ENCODE peak calls at places on chromosomes 3 and 15, in six cellular contexts. F is GM12878, J is K562, D is HCT116, B is SK-N-SH, M is H1. C is an unnamed sample.
A peak's percentile ranks its signal among the peaks of the same experiment; 100 is the strongest.

GRCh38 chr15:99416191-99417188 is 149.3 kb upstream of the MEF2A start:
- DNase-seq in F (no peak), J (no peak), D (no peak), B (peak; percentile 4), M (no peak), C (no peak)

GRCh38 chr15:87661481-87661880 is 595.1 kb downstream of the NTRK3 start:
- DNase-seq in F (no peak), J (no peak), D (no peak), B (no peak), M (no peak), C (no peak)

GRCh38 chr15:48063411-48063985 is 57.3 kb upstream of the SLC24A5 start:
- DNase-seq in F (no peak), J (no peak), D (no peak), B (no peak), M (no peak), C (no peak)

GRCh38 chr3:66483006-66483928 is 17.6 kb downstream of the LRIG1 start:
- DNase-seq in F (no peak), J (no peak), D (no peak), B (peak; percentile 16), M (no peak), C (peak; percentile 59)

GRCh38 chr15:29270976-29271375 is 1.4 kb upstream of the NSMCE3 start:
- DNase-seq in F (no peak), J (no peak), D (no peak), B (no peak), M (no peak), C (no peak)

GRCh38 chr15:37880009-37880834 is 54.2 kb upstream of the TMCO5A start:
- DNase-seq in F (no peak), J (peak; percentile 30), D (peak; percentile 38), B (no peak), M (no peak), C (peak; percentile 4)

GRCh38 chr3:183449391-183449790 is 21.0 kb upstream of the MCF2L2 start:
- DNase-seq in F (no peak), J (peak; percentile 81), D (no peak), B (peak; percentile 28), M (no peak), C (no peak)

GRCh38 chr15:74207652-74208440 is 5.3 kb upstream of the STRA6 start:
- DNase-seq in F (no peak), J (peak; percentile 26), D (no peak), B (no peak), M (no peak), C (no peak)

GRCh38 chr3:113275876-113276580 is 64.7 kb downstream of the BOC start:
- DNase-seq in F (peak; percentile 25), J (peak; percentile 7), D (no peak), B (no peak), M (no peak), C (no peak)

GRCh38 chr3:31014317-31015040 is 120.0 kb upstream of the GADL1 start:
- DNase-seq in F (no peak), J (no peak), D (no peak), B (no peak), M (no peak), C (no peak)

GRCh38 chr3:138329984-138330293 is 288 bp upstream of the NME9 start:
- DNase-seq in F (no peak), J (no peak), D (no peak), B (no peak), M (no peak), C (no peak)

GRCh38 chr15:87144775-87145174 is 1065.1 kb downstream of the AGBL1 start:
- DNase-seq in F (no peak), J (no peak), D (no peak), B (peak; percentile 7), M (no peak), C (no peak)

GRCh38 chr15:66803182-66803729 is 101.2 kb downstream of the SMAD6 start:
- DNase-seq in F (no peak), J (peak; percentile 95), D (peak; percentile 86), B (peak; percentile 71), M (peak; percentile 56), C (peak; percentile 54)

GRCh38 chr15:66801266-66801665 is 99.2 kb downstream of the SMAD6 start:
- DNase-seq in F (no peak), J (no peak), D (no peak), B (no peak), M (no peak), C (no peak)

GRCh38 chr15:66803749-66804148 is 101.7 kb downstream of the SMAD6 start:
- DNase-seq in F (no peak), J (no peak), D (no peak), B (no peak), M (no peak), C (no peak)

GRCh38 chr15:66800584-66801235 is 98.7 kb downstream of the SMAD6 start:
- DNase-seq in F (no peak), J (no peak), D (no peak), B (no peak), M (no peak), C (no peak)

GRCh38 chr15:66802087-66803001 is 100.3 kb downstream of the SMAD6 start:
- DNase-seq in F (no peak), J (peak; percentile 38), D (no peak), B (no peak), M (no peak), C (no peak)
- TF ChIP-seq JUND in F (no peak), J (peak; percentile 29), D (no peak), B (no peak), M (no peak), C (no peak)

GRCh38 chr3:77025476-77025875 is 14.4 kb upstream of the ROBO2 start:
- DNase-seq in F (no peak), J (no peak), D (no peak), B (no peak), M (no peak), C (no peak)

GRCh38 chr3:77026904-77027634 is 12.8 kb upstream of the ROBO2 start:
- DNase-seq in F (no peak), J (no peak), D (no peak), B (no peak), M (no peak), C (no peak)
- TF ChIP-seq JUND in F (no peak), J (no peak), D (no peak), B (no peak), M (no peak), C (no peak)

DNA sequence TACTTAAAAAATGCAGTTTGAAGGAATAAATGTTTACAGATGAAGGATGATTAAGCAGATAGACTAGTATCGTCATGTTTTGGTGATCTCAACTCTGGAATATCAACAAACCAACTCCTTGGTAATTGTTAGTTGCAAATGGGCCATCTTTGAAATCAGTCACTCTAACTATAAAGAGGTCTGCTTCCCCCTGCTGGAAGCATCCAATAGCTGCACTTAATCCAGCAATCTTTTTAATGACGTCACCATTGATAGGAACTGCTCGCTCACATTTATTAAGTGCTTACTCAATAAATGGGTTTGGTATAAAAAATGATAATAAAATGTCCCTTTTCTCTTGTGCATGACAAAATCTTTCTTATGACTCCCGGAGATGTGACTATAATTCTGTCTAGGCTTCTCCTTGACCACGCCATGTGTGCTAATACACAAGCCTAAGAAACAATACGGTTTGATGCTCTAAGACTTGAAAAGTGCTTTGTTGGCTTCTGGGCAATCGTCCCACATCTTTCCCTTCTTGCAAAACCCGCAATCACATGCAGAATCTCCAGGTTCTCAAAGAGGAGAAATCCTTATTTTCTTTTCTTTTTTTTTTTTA is 227.6 kb upstream of the POU1F1 start:
- DNase-seq in F (no peak), J (peak; percentile 54), D (peak; percentile 75), B (peak; percentile 47), M (peak; percentile 2), C (peak; percentile 23)
- TF ChIP-seq JUND in F (peak; percentile 57), J (peak; percentile 85), D (no peak), B (no peak), M (peak; percentile 98), C (no peak)

GRCh38 chr3:125073506-125073905 is 17.7 kb upstream of the HEG1 start:
- DNase-seq in F (no peak), J (no peak), D (no peak), B (no peak), M (no peak), C (no peak)

GRCh38 chr3:125078961-125079674 is 23.3 kb upstream of the HEG1 start:
- DNase-seq in F (no peak), J (no peak), D (peak; percentile 29), B (no peak), M (no peak), C (no peak)

GRCh38 chr3:125075738-125076137 is 19.9 kb upstream of the HEG1 start:
- DNase-seq in F (no peak), J (no peak), D (no peak), B (peak; percentile 42), M (no peak), C (no peak)

GRCh38 chr3:125077864-125078263 is 22.1 kb upstream of the HEG1 start:
- DNase-seq in F (peak; percentile 21), J (no peak), D (no peak), B (no peak), M (no peak), C (no peak)

DNA sequence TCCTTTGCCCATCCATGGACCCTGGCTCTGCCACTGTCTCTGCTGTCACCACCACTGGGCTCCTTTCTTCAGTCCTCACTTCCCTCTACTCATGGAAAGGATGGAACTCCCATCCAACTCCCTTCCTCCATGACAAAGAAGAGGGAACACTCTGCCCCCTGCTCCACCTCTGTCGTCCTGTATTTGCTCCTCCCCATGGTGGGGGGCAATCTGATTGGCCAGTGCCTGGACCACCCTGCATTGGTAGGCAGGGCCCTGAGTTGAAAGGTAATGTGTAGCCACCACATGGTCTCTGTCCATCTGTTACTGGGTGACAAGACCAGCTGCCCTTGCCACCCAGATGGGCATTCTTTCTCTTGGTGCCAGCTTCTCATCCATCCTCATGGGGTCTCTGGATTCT is 20.7 kb upstream of the HEG1 start:
- DNase-seq in F (no peak), J (no peak), D (no peak), B (no peak), M (no peak), C (no peak)
- TF ChIP-seq JUND in F (no peak), J (no peak), D (no peak), B (no peak), M (no peak), C (no peak)

C was measured in T47D.